ENCODE peak calls at places on chromosomes 12 and 14, in five cellular contexts. I is mesenchymal stem cell; P is pancreas; L is thyroid gland; Z is CD8-positive, alpha-beta memory T cell. J is an unnamed sample.

GRCh38 chr12:92402415-92402814 is 256.8 kb upstream of the BTG1 start:
- DNase-seq in I (no peak), L (no peak), Z (no peak), P (no peak), J (no peak)

GRCh38 chr14:81193924-81194633 is 26.7 kb downstream of the GTF2A1 start:
- DNase-seq in L (no peak), P (no peak), Z (no peak), I (no peak), J (no peak)

GRCh38 chr14:51616724-51617409 is 34.8 kb upstream of the FRMD6 start:
- DNase-seq in Z (no peak), L (peak), P (peak), I (peak), J (peak)

GRCh38 chr12:49959570-49960473 is 1.9 kb upstream of the AQP5 start:
- DNase-seq in L (peak), P (no peak), Z (no peak), I (no peak), J (peak)

GRCh38 chr12:92042791-92043531 is 102.7 kb downstream of the BTG1 start:
- DNase-seq in L (no peak), P (no peak), Z (no peak), I (no peak), J (no peak)

GRCh38 chr12:109763201-109763841 is 49.7 kb downstream of the FAM222A start:
- DNase-seq in Z (no peak), I (peak), L (no peak), P (no peak), J (peak)

GRCh38 chr14:70884595-70885342 is 22.5 kb upstream of the PCNX1 start:
- DNase-seq in Z (no peak), P (no peak), I (no peak), L (peak), J (no peak)

GRCh38 chr14:79581912-79582576 is 629.3 kb downstream of the DIO2 start:
- DNase-seq in Z (no peak), L (no peak), I (peak), P (no peak), J (peak)

GRCh38 chr12:83753205-83753604 is 1066.5 kb downstream of the TMTC2 start:
- DNase-seq in L (no peak), Z (no peak), I (no peak), P (no peak), J (no peak)

GRCh38 chr14:59354666-59355065 is 110.5 kb downstream of the GPR135 start:
- DNase-seq in P (no peak), L (no peak), Z (no peak), I (peak), J (no peak)

GRCh38 chr12:89932950-89933349 is 224.3 kb upstream of the ATP2B1 start:
- DNase-seq in Z (no peak), P (no peak), I (no peak), L (no peak), J (no peak)

GRCh38 chr14:93032301-93032929 is 83.3 kb downstream of the ITPK1 start:
- DNase-seq in L (no peak), Z (no peak), I (no peak), P (no peak), J (no peak)

GRCh38 chr12:1093166-1093751 is 102.2 kb downstream of the ERC1 start:
- DNase-seq in I (peak), Z (peak), P (no peak), L (no peak), J (peak)

GRCh38 chr14:74846168-74846567 is 29.8 kb downstream of the PROX2 start:
- DNase-seq in Z (no peak), I (no peak), L (no peak), P (no peak), J (peak)

GRCh38 chr12:70663838-70664237 is 26.6 kb upstream of the PTPRB start:
- DNase-seq in Z (no peak), I (no peak), P (no peak), L (no peak), J (no peak)
- H3K4me3 ChIP-seq in Z (no peak), I (no peak), P (no peak), L (no peak), J (no peak)

GRCh38 chr12:53955036-53955775 is 503 bp downstream of the HOXC12 start:
- DNase-seq in P (no peak), Z (no peak), L (no peak), I (no peak), J (no peak)

GRCh38 chr12:53953831-53954693 is 641 bp upstream of the HOXC12 start:
- DNase-seq in L (no peak), P (no peak), I (no peak), Z (no peak), J (no peak)

GRCh38 chr12:53952871-53953734 is 1.6 kb upstream of the HOXC12 start:
- DNase-seq in Z (no peak), L (no peak), I (no peak), P (no peak), J (no peak)

GRCh38 chr12:53955776-53956250 is 1.1 kb downstream of the HOXC12 start:
- DNase-seq in I (no peak), L (no peak), P (no peak), Z (no peak), J (no peak)

GRCh38 chr12:53954694-53955035 is at the start of gene HOXC12:
- DNase-seq in Z (no peak), L (no peak), P (no peak), I (no peak), J (no peak)
- H3K4me3 ChIP-seq in Z (no peak), L (no peak), P (no peak), I (no peak), J (no peak)

DNA sequence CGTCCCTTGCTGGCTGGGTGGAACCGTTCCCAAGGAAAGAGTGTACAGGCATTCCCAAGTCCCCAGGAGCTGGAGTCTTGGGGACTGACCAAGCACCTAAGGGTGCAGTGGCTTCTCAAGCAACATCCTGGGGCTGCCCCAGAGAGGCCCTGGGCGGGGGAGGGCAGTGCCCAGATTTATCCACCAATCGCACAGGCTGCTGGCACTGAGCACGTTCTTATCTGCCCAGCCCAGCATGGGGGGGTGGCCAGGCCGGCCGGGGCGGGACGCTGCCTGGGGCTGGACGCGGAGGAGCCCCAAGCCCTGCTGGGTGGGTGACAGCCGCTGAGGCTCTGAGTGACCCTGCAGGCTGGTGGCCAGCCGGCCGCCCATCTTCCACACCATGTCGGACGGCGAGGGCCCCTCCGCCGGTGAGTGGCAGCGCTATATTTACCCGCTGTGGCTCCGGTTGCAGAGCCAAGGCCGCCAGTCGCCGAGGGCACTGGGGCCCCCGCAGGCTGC is 53.4 kb downstream of the CYP46A1 start:
- DNase-seq in Z (no peak), I (no peak), L (peak), P (peak), J (no peak)
- H3K4me3 ChIP-seq in Z (no peak), I (peak), L (no peak), P (peak), J (peak)

GRCh38 chr12:4091001-4091789 is 182.4 kb upstream of the CCND2 start:
- DNase-seq in P (no peak), Z (no peak), I (no peak), L (no peak), J (no peak)
- H3K4me3 ChIP-seq in P (no peak), Z (no peak), I (no peak), L (no peak), J (no peak)

GRCh38 chr12:119151445-119151844 is 27.3 kb upstream of the HSPB8 start:
- DNase-seq in P (no peak), I (no peak), L (no peak), Z (no peak), J (no peak)

GRCh38 chr12:119157528-119157927 is 21.2 kb upstream of the HSPB8 start:
- DNase-seq in I (no peak), Z (no peak), L (peak), P (no peak), J (no peak)

GRCh38 chr12:119153477-119154434 is 25.0 kb upstream of the HSPB8 start:
- DNase-seq in Z (no peak), L (peak), P (peak), I (peak), J (peak)

GRCh38 chr12:119156401-119156800 is 22.3 kb upstream of the HSPB8 start:
- DNase-seq in Z (no peak), P (no peak), L (no peak), I (no peak), J (no peak)

GRCh38 chr12:119154435-119154818 is 24.3 kb upstream of the HSPB8 start:
- DNase-seq in Z (no peak), P (no peak), I (peak), L (no peak), J (no peak)
- H3K4me3 ChIP-seq in Z (no peak), P (no peak), I (no peak), L (no peak), J (no peak)

J was measured in astrocyte of the spinal cord.